ENCODE peak calls at places on chromosomes 12 and 14, in five cellular contexts. One of them, this sample, is unnamed.

GRCh38 chr12:54373619-54374554 is 9.6 kb upstream of the GPR84 start:
- DNase-seq in glutamatergic neuron: no peak
- DNase-seq in GM06990: no peak
- DNase-seq in CD8-positive, alpha-beta T cell: no peak
- DNase-seq in tibial nerve: no peak
- DNase-seq in this sample: no peak

GRCh38 chr12:132399092-132400010 is 70.0 kb upstream of the GALNT9 start:
- DNase-seq in glutamatergic neuron: no peak
- DNase-seq in GM06990: no peak
- DNase-seq in CD8-positive, alpha-beta T cell: no peak
- DNase-seq in tibial nerve: no peak
- DNase-seq in this sample: no peak

GRCh38 chr12:47303207-47303606 is 223.4 kb upstream of the AMIGO2 start:
- DNase-seq in glutamatergic neuron: no peak
- DNase-seq in GM06990: no peak
- DNase-seq in CD8-positive, alpha-beta T cell: no peak
- DNase-seq in tibial nerve: no peak
- DNase-seq in this sample: no peak

GRCh38 chr14:46488374-46488773 is 163.2 kb downstream of the RPL10L start:
- DNase-seq in glutamatergic neuron: no peak
- DNase-seq in GM06990: no peak
- DNase-seq in CD8-positive, alpha-beta T cell: no peak
- DNase-seq in tibial nerve: no peak
- DNase-seq in this sample: no peak

GRCh38 chr12:75837700-75838099 is 193.9 kb downstream of the PHLDA1 start:
- DNase-seq in glutamatergic neuron: peak; percentile 83
- DNase-seq in GM06990: no peak
- DNase-seq in CD8-positive, alpha-beta T cell: no peak
- DNase-seq in tibial nerve: no peak
- DNase-seq in this sample: no peak

GRCh38 chr12:5023842-5024241 is 19.8 kb upstream of the KCNA5 start:
- DNase-seq in glutamatergic neuron: no peak
- DNase-seq in GM06990: no peak
- DNase-seq in CD8-positive, alpha-beta T cell: no peak
- DNase-seq in tibial nerve: no peak
- DNase-seq in this sample: no peak

GRCh38 chr12:29314421-29314820 is 66.6 kb downstream of the ERGIC2 start:
- DNase-seq in glutamatergic neuron: no peak
- DNase-seq in GM06990: no peak
- DNase-seq in CD8-positive, alpha-beta T cell: no peak
- DNase-seq in tibial nerve: no peak
- DNase-seq in this sample: no peak

GRCh38 chr12:124727244-124727673 is 136.4 kb downstream of the SCARB1 start:
- DNase-seq in glutamatergic neuron: peak; percentile 50
- DNase-seq in GM06990: peak; percentile 45
- DNase-seq in CD8-positive, alpha-beta T cell: no peak
- DNase-seq in tibial nerve: peak; percentile 55
- DNase-seq in this sample: no peak

GRCh38 chr12:22406622-22407021 is 72.1 kb upstream of the ST8SIA1 start:
- DNase-seq in glutamatergic neuron: no peak
- DNase-seq in GM06990: peak; percentile 29
- DNase-seq in CD8-positive, alpha-beta T cell: no peak
- DNase-seq in tibial nerve: no peak
- DNase-seq in this sample: no peak

GRCh38 chr12:51923506-51924365 is 16.4 kb downstream of the ACVRL1 start:
- DNase-seq in glutamatergic neuron: peak; percentile 76
- DNase-seq in GM06990: peak; percentile 57
- DNase-seq in CD8-positive, alpha-beta T cell: peak; percentile 71
- DNase-seq in tibial nerve: peak; percentile 39
- DNase-seq in this sample: peak; percentile 58

GRCh38 chr12:47817272-47818006 is 2.3 kb downstream of the HDAC7 start:
- DNase-seq in glutamatergic neuron: no peak
- DNase-seq in GM06990: no peak
- DNase-seq in CD8-positive, alpha-beta T cell: no peak
- DNase-seq in tibial nerve: no peak
- DNase-seq in this sample: no peak

GRCh38 chr12:81598205-81598604 is 160.9 kb downstream of the PPFIA2 start:
- DNase-seq in glutamatergic neuron: no peak
- DNase-seq in GM06990: no peak
- DNase-seq in CD8-positive, alpha-beta T cell: no peak
- DNase-seq in tibial nerve: no peak
- DNase-seq in this sample: no peak

GRCh38 chr12:13383379-13383778 is 186.9 kb downstream of the EMP1 start:
- DNase-seq in glutamatergic neuron: no peak
- DNase-seq in GM06990: no peak
- DNase-seq in CD8-positive, alpha-beta T cell: no peak
- DNase-seq in tibial nerve: no peak
- DNase-seq in this sample: no peak

GRCh38 chr12:82842480-82842879 is 155.8 kb downstream of the TMTC2 start:
- DNase-seq in glutamatergic neuron: no peak
- DNase-seq in GM06990: no peak
- DNase-seq in CD8-positive, alpha-beta T cell: no peak
- DNase-seq in tibial nerve: no peak
- DNase-seq in this sample: no peak

GRCh38 chr14:73851567-73852382 is at the start of gene PTGR2:
- DNase-seq in glutamatergic neuron: peak; percentile 99
- DNase-seq in GM06990: peak; percentile 92
- DNase-seq in CD8-positive, alpha-beta T cell: peak; percentile 89
- DNase-seq in tibial nerve: peak; percentile 94
- DNase-seq in this sample: peak; percentile 94

GRCh38 chr12:12456637-12457036 is 99.8 kb downstream of the BORCS5 start:
- DNase-seq in glutamatergic neuron: no peak
- DNase-seq in GM06990: no peak
- DNase-seq in CD8-positive, alpha-beta T cell: no peak
- DNase-seq in tibial nerve: no peak
- DNase-seq in this sample: no peak

GRCh38 chr12:81644503-81644902 is 114.6 kb downstream of the PPFIA2 start:
- DNase-seq in glutamatergic neuron: no peak
- DNase-seq in GM06990: no peak
- DNase-seq in CD8-positive, alpha-beta T cell: no peak
- DNase-seq in tibial nerve: no peak
- DNase-seq in this sample: no peak

GRCh38 chr14:35821546-35822411 is 4.4 kb upstream of the BRMS1L start:
- DNase-seq in glutamatergic neuron: no peak
- DNase-seq in GM06990: no peak
- DNase-seq in CD8-positive, alpha-beta T cell: no peak
- DNase-seq in tibial nerve: no peak
- DNase-seq in this sample: no peak

GRCh38 chr14:95217391-95217900 is 60.1 kb upstream of the DICER1 start:
- DNase-seq in glutamatergic neuron: no peak
- DNase-seq in GM06990: no peak
- DNase-seq in CD8-positive, alpha-beta T cell: no peak
- DNase-seq in tibial nerve: no peak
- DNase-seq in this sample: no peak

GRCh38 chr12:102953221-102953620 is 4.3 kb upstream of the ASCL1 start:
- DNase-seq in glutamatergic neuron: no peak
- DNase-seq in GM06990: no peak
- DNase-seq in CD8-positive, alpha-beta T cell: no peak
- DNase-seq in tibial nerve: no peak
- DNase-seq in this sample: no peak

GRCh38 chr12:132287391-132288238 is 41.8 kb downstream of the GALNT9 start:
- DNase-seq in glutamatergic neuron: no peak
- DNase-seq in GM06990: no peak
- DNase-seq in CD8-positive, alpha-beta T cell: no peak
- DNase-seq in tibial nerve: no peak
- DNase-seq in this sample: no peak

GRCh38 chr12:15823360-15824128 is 34.4 kb upstream of the EPS8 start:
- DNase-seq in glutamatergic neuron: no peak
- DNase-seq in GM06990: no peak
- DNase-seq in CD8-positive, alpha-beta T cell: no peak
- DNase-seq in tibial nerve: no peak
- DNase-seq in this sample: no peak

GRCh38 chr12:132660047-132660446 is 27.1 kb downstream of the POLE start:
- DNase-seq in glutamatergic neuron: no peak
- DNase-seq in GM06990: no peak
- DNase-seq in CD8-positive, alpha-beta T cell: no peak
- DNase-seq in tibial nerve: no peak
- DNase-seq in this sample: no peak

GRCh38 chr12:42326466-42327226 is 679 bp downstream of the PPHLN1 start:
- DNase-seq in glutamatergic neuron: no peak
- DNase-seq in GM06990: peak; percentile 24
- DNase-seq in CD8-positive, alpha-beta T cell: no peak
- DNase-seq in tibial nerve: no peak
- DNase-seq in this sample: no peak

GRCh38 chr12:70876952-70877351 is 43.6 kb downstream of the PTPRR start:
- DNase-seq in glutamatergic neuron: no peak
- DNase-seq in GM06990: no peak
- DNase-seq in CD8-positive, alpha-beta T cell: no peak
- DNase-seq in tibial nerve: no peak
- DNase-seq in this sample: no peak

GRCh38 chr12:117151195-117152031 is 38.9 kb downstream of the FBXO21 start:
- DNase-seq in glutamatergic neuron: peak; percentile 88
- DNase-seq in GM06990: no peak
- DNase-seq in CD8-positive, alpha-beta T cell: no peak
- DNase-seq in tibial nerve: peak; percentile 55
- DNase-seq in this sample: peak; percentile 37

GRCh38 chr12:106147956-106148355 is 9.2 kb upstream of the NUAK1 start:
- DNase-seq in glutamatergic neuron: no peak
- DNase-seq in GM06990: no peak
- DNase-seq in CD8-positive, alpha-beta T cell: no peak
- DNase-seq in tibial nerve: no peak
- DNase-seq in this sample: no peak

GRCh38 chr12:50924131-50924438 is 28.3 kb upstream of the HIGD1C start:
- DNase-seq in glutamatergic neuron: no peak
- DNase-seq in GM06990: no peak
- DNase-seq in CD8-positive, alpha-beta T cell: no peak
- DNase-seq in tibial nerve: no peak
- DNase-seq in this sample: no peak

GRCh38 chr14:59146941-59147470 is 41.5 kb upstream of the DAAM1 start:
- DNase-seq in glutamatergic neuron: no peak
- DNase-seq in GM06990: no peak
- DNase-seq in CD8-positive, alpha-beta T cell: no peak
- DNase-seq in tibial nerve: no peak
- DNase-seq in this sample: no peak

GRCh38 chr12:14577344-14577743 is 9.7 kb upstream of the PLBD1 start:
- DNase-seq in glutamatergic neuron: no peak
- DNase-seq in GM06990: no peak
- DNase-seq in CD8-positive, alpha-beta T cell: no peak
- DNase-seq in tibial nerve: no peak
- DNase-seq in this sample: no peak

GRCh38 chr12:49930515-49931288 is 19.8 kb upstream of the AQP2 start:
- DNase-seq in glutamatergic neuron: no peak
- DNase-seq in GM06990: no peak
- DNase-seq in CD8-positive, alpha-beta T cell: no peak
- DNase-seq in tibial nerve: no peak
- DNase-seq in this sample: no peak

GRCh38 chr14:68460541-68460940 is 332.3 kb downstream of the ZFP36L1 start:
- DNase-seq in glutamatergic neuron: no peak
- DNase-seq in GM06990: no peak
- DNase-seq in CD8-positive, alpha-beta T cell: no peak
- DNase-seq in tibial nerve: no peak
- DNase-seq in this sample: no peak

GRCh38 chr14:37903561-37904191 is 304.0 kb upstream of the SSTR1 start:
- DNase-seq in glutamatergic neuron: peak; percentile 15
- DNase-seq in GM06990: no peak
- DNase-seq in CD8-positive, alpha-beta T cell: no peak
- DNase-seq in tibial nerve: no peak
- DNase-seq in this sample: no peak

GRCh38 chr12:3342051-3342450 is 149.0 kb upstream of the PRMT8 start:
- DNase-seq in glutamatergic neuron: peak; percentile 80
- DNase-seq in GM06990: no peak
- DNase-seq in CD8-positive, alpha-beta T cell: no peak
- DNase-seq in tibial nerve: no peak
- DNase-seq in this sample: peak; percentile 36
- TF ChIP-seq CTCF in glutamatergic neuron: peak; percentile 46
- TF ChIP-seq CTCF in GM06990: peak; percentile 40
- TF ChIP-seq CTCF in CD8-positive, alpha-beta T cell: no peak
- TF ChIP-seq CTCF in tibial nerve: peak; percentile 14
- TF ChIP-seq CTCF in this sample: no peak

DNA sequence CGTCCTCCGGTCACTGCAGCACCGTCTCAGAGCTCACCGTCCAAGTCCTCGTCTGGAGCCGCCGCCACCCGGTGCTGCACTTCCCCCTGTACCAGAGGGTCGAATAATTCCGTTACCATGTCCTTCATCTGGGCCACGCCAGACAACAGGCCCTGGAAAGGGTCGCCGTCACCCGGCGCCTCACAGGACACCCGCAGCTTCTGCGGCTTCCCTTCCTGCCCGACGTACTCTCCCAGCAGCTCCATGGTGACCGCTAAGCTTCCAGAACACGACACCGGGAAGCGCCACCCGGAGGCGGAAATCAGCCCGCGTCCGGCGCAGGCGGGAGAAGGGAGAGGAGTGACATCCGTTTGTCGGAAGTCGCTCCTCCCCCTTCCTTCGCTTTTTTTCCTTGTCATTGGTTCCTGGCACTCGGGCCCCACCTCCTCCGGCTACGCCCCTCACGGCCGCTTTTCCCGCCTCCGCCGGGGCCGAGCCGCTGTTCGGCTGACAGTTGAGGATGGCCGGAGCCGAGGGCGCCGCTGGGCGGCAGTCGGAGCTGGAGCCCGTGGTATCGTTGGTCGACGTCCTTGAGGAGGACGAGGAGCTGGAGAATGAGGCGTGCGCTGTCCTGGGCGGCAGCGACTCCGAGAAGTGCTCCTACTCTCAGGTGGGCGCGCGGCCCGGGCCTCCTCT is at the start of the genes GON7 and UBR7:
- DNase-seq in glutamatergic neuron: peak; percentile 96
- DNase-seq in GM06990: peak; percentile 94
- DNase-seq in CD8-positive, alpha-beta T cell: peak; percentile 88
- DNase-seq in tibial nerve: peak; percentile 86
- DNase-seq in this sample: peak; percentile 94
- TF ChIP-seq CTCF in glutamatergic neuron: no peak
- TF ChIP-seq CTCF in GM06990: peak; percentile 10
- TF ChIP-seq CTCF in CD8-positive, alpha-beta T cell: no peak
- TF ChIP-seq CTCF in tibial nerve: peak; percentile 51
- TF ChIP-seq CTCF in this sample: peak; percentile 10

GRCh38 chr12:107612508-107612907 is 73.1 kb upstream of the PWP1 start:
- DNase-seq in glutamatergic neuron: no peak
- DNase-seq in GM06990: no peak
- DNase-seq in CD8-positive, alpha-beta T cell: no peak
- DNase-seq in tibial nerve: no peak
- DNase-seq in this sample: no peak
- TF ChIP-seq CTCF in glutamatergic neuron: no peak
- TF ChIP-seq CTCF in GM06990: no peak
- TF ChIP-seq CTCF in CD8-positive, alpha-beta T cell: no peak
- TF ChIP-seq CTCF in tibial nerve: no peak
- TF ChIP-seq CTCF in this sample: no peak

DNA sequence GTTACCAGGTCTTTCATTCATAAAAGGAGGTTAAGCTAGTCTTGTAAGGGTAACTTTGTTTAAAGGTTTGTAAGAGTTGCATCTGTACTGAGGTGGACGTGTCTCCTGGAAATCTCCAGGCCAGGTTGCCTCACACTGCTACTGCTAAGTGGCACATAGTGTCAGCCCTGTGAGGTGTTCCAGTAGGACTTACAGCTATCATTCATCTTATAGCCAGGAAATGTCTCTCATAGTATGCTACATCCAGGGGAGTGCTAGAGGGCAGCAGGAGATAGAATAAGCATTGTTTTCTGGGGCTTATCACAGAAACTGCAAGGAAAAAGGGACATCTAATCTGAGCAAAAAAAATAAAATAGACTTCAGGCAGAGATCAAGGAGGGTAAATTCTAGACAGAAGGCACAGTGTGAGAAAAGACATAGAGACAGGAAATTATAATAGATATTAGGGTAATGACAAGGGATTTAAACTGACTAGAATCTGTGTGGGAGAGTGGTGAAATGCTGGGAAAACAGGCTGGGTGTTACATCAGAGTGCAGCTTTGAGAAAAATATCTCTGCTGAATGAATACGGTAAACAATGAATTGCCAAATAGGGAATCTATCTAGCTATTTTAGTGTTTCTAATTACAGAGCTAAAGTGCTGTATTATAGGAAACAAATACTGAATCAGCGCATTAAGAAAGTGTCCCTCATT is 205.0 kb upstream of the ABCD2 start:
- DNase-seq in glutamatergic neuron: no peak
- DNase-seq in GM06990: no peak
- DNase-seq in CD8-positive, alpha-beta T cell: no peak
- DNase-seq in tibial nerve: no peak
- DNase-seq in this sample: no peak
- TF ChIP-seq CTCF in glutamatergic neuron: no peak
- TF ChIP-seq CTCF in GM06990: no peak
- TF ChIP-seq CTCF in CD8-positive, alpha-beta T cell: no peak
- TF ChIP-seq CTCF in tibial nerve: no peak
- TF ChIP-seq CTCF in this sample: no peak